ENCODE peak calls at places on chromosomes 13 and 19, in five cellular contexts. One of them, this sample, is unnamed.

GRCh38 chr19:44807652-44808462 is 1.0 kb upstream of the BCAM start:
- DNase-seq in H1: peak
- DNase-seq in prostate gland: peak
- DNase-seq in IMR-90: peak
- DNase-seq in breast epithelium: peak
- DNase-seq in this sample: peak

GRCh38 chr19:11286312-11286974 is 9.5 kb upstream of the TSPAN16 start:
- DNase-seq in H1: no peak
- DNase-seq in prostate gland: no peak
- DNase-seq in IMR-90: peak
- DNase-seq in breast epithelium: no peak
- DNase-seq in this sample: no peak

GRCh38 chr13:35891973-35892441 is 239.2 kb downstream of the DCLK1 start:
- DNase-seq in H1: no peak
- DNase-seq in prostate gland: no peak
- DNase-seq in IMR-90: peak
- DNase-seq in breast epithelium: no peak
- DNase-seq in this sample: no peak

GRCh38 chr13:105410602-105411001 is 1124.9 kb downstream of the EFNB2 start:
- DNase-seq in H1: peak
- DNase-seq in prostate gland: peak
- DNase-seq in IMR-90: peak
- DNase-seq in breast epithelium: peak
- DNase-seq in this sample: peak

GRCh38 chr19:6429419-6430221 is 3.9 kb downstream of the SLC25A41 start:
- DNase-seq in H1: no peak
- DNase-seq in prostate gland: no peak
- DNase-seq in IMR-90: no peak
- DNase-seq in breast epithelium: no peak
- DNase-seq in this sample: no peak

GRCh38 chr19:46404884-46405658 is 8.3 kb downstream of the CCDC8 start:
- DNase-seq in H1: no peak
- DNase-seq in prostate gland: no peak
- DNase-seq in IMR-90: no peak
- DNase-seq in breast epithelium: peak
- DNase-seq in this sample: peak

GRCh38 chr13:99123101-99124045 is 77.3 kb upstream of the UBAC2 start:
- DNase-seq in H1: no peak
- DNase-seq in prostate gland: no peak
- DNase-seq in IMR-90: peak
- DNase-seq in breast epithelium: no peak
- DNase-seq in this sample: no peak

GRCh38 chr19:8245869-8246835 is 37.0 kb downstream of the CERS4 start:
- DNase-seq in H1: no peak
- DNase-seq in prostate gland: no peak
- DNase-seq in IMR-90: no peak
- DNase-seq in breast epithelium: no peak
- DNase-seq in this sample: no peak

GRCh38 chr19:8163781-8164180 is 14.4 kb upstream of the FBN3 start:
- DNase-seq in H1: no peak
- DNase-seq in prostate gland: no peak
- DNase-seq in IMR-90: peak
- DNase-seq in breast epithelium: no peak
- DNase-seq in this sample: no peak

GRCh38 chr19:40025938-40026596 is 29.2 kb downstream of the ZNF546 start:
- DNase-seq in H1: no peak
- DNase-seq in prostate gland: no peak
- DNase-seq in IMR-90: no peak
- DNase-seq in breast epithelium: no peak
- DNase-seq in this sample: no peak

GRCh38 chr19:11166281-11167142 is 10.9 kb upstream of the SPC24 start:
- DNase-seq in H1: no peak
- DNase-seq in prostate gland: no peak
- DNase-seq in IMR-90: no peak
- DNase-seq in breast epithelium: no peak
- DNase-seq in this sample: no peak

GRCh38 chr19:1929051-1929742 is 11.8 kb upstream of the CSNK1G2 start:
- DNase-seq in H1: no peak
- DNase-seq in prostate gland: peak
- DNase-seq in IMR-90: peak
- DNase-seq in breast epithelium: peak
- DNase-seq in this sample: peak

GRCh38 chr13:27556109-27556508 is 64.2 kb downstream of the LNX2 start:
- DNase-seq in H1: no peak
- DNase-seq in prostate gland: no peak
- DNase-seq in IMR-90: peak
- DNase-seq in breast epithelium: no peak
- DNase-seq in this sample: peak

GRCh38 chr13:97226788-97227627 is 4.9 kb downstream of the MBNL2 start:
- DNase-seq in H1: no peak
- DNase-seq in prostate gland: no peak
- DNase-seq in IMR-90: no peak
- DNase-seq in breast epithelium: no peak
- DNase-seq in this sample: no peak

GRCh38 chr13:97229699-97230098 is 7.6 kb downstream of the MBNL2 start:
- DNase-seq in H1: no peak
- DNase-seq in prostate gland: no peak
- DNase-seq in IMR-90: no peak
- DNase-seq in breast epithelium: no peak
- DNase-seq in this sample: no peak

GRCh38 chr13:97231118-97231831 is 9.1 kb downstream of the MBNL2 start:
- DNase-seq in H1: no peak
- DNase-seq in prostate gland: no peak
- DNase-seq in IMR-90: no peak
- DNase-seq in breast epithelium: no peak
- DNase-seq in this sample: no peak

GRCh38 chr13:97231832-97232201 is 9.7 kb downstream of the MBNL2 start:
- DNase-seq in H1: no peak
- DNase-seq in prostate gland: no peak
- DNase-seq in IMR-90: peak
- DNase-seq in breast epithelium: no peak
- DNase-seq in this sample: no peak

DNA sequence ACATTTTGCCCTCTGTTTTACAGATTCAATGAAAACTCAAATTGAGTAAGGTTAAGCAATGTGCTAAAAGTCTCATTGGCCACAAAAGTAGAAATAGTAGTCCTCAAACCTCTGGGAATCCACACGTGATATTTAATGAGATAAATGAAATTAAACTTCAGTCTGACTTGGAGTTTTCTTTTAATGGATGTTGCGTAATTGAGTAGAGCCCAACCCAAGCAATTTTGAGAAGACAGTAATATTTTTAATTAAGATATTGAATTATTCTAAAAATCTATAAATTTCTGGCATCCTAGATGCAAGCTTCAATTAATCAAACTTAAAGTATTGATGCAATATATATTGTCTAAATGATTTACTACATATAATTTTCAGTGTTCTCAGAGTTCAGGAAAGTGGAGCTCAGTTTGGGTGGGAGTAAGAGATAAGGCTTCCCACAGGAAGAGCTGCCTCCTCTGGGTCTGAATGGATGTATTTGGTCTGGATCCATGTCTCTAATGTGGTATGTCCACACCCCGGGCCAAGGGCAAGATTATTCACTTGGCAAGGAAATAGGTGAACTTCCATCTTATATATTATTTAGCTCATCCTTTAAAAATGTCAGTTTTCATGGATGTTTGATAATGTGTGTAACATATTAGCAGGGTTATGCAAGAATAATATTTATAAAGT is 6.9 kb downstream of the MBNL2 start:
- DNase-seq in H1: no peak
- DNase-seq in prostate gland: no peak
- DNase-seq in IMR-90: peak
- DNase-seq in breast epithelium: no peak
- DNase-seq in this sample: no peak
- H3K27ac ChIP-seq in H1: no peak
- H3K27ac ChIP-seq in prostate gland: no peak
- H3K27ac ChIP-seq in IMR-90: no peak
- H3K27ac ChIP-seq in breast epithelium: peak
- H3K27ac ChIP-seq in this sample: peak

GRCh38 chr13:64154514-64154913 is 2738.9 kb upstream of the PCDH20 start:
- DNase-seq in H1: no peak
- DNase-seq in prostate gland: no peak
- DNase-seq in IMR-90: peak
- DNase-seq in breast epithelium: no peak
- DNase-seq in this sample: no peak
- TF ChIP-seq CTCF in H1: peak
- TF ChIP-seq CTCF in prostate gland: no peak
- TF ChIP-seq CTCF in IMR-90: peak
- TF ChIP-seq CTCF in breast epithelium: no peak
- TF ChIP-seq CTCF in this sample: no peak

GRCh38 chr19:48397263-48397635 is 3.8 kb downstream of the GRIN2D start:
- DNase-seq in H1: no peak
- DNase-seq in prostate gland: no peak
- DNase-seq in IMR-90: no peak
- DNase-seq in breast epithelium: no peak
- DNase-seq in this sample: no peak

GRCh38 chr19:48400018-48400742 is 6.7 kb downstream of the GRIN2D start:
- DNase-seq in H1: peak
- DNase-seq in prostate gland: no peak
- DNase-seq in IMR-90: peak
- DNase-seq in breast epithelium: no peak
- DNase-seq in this sample: peak

GRCh38 chr19:48397636-48398328 is 4.3 kb downstream of the GRIN2D start:
- DNase-seq in H1: no peak
- DNase-seq in prostate gland: no peak
- DNase-seq in IMR-90: no peak
- DNase-seq in breast epithelium: no peak
- DNase-seq in this sample: no peak

GRCh38 chr19:48396871-48397176 is 3.4 kb downstream of the GRIN2D start:
- DNase-seq in H1: no peak
- DNase-seq in prostate gland: no peak
- DNase-seq in IMR-90: no peak
- DNase-seq in breast epithelium: no peak
- DNase-seq in this sample: no peak

GRCh38 chr19:48398329-48399235 is 5.1 kb downstream of the GRIN2D start:
- DNase-seq in H1: peak
- DNase-seq in prostate gland: peak
- DNase-seq in IMR-90: peak
- DNase-seq in breast epithelium: peak
- DNase-seq in this sample: peak
- TF ChIP-seq POLR2A in H1: no peak
- TF ChIP-seq POLR2A in prostate gland: peak
- TF ChIP-seq POLR2A in IMR-90: no peak
- TF ChIP-seq POLR2A in breast epithelium: no peak
- TF ChIP-seq POLR2A in this sample: no peak

DNA sequence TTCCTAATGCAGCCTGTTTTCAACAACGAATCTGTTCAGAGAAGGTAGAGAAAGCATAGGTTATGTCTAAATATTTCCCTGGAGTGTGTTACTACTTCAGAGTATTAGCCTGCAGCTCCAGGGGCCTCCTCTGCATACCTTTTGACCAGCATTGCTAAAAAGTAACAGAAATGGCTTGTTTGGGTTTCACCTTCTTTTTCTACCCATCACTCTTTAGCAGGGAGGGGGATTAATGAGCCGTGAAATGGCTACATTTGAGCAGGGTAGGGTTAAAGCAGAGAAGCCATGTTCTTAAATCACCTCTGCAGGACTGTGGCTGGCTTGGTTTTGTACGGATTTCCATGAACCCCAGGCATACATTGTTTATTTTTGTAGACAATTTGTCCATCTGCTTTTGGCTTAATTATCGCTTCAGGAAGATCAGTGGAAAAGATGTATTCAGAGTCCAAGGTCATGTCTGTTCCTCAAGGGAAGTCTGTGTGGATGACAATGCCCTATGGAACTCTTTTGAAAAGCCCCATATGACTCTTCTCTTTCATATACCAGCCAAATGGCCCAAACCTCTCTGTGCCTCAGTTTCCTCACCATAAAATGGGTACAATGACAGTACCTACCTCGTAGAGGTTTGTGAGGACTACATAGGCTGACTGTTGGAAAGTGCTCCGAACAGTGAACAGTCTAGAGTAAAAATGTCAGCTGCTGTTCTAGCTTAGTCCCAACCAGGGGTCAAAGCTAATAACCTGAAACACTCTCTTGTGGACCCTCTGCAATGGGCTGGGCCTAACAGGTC is 104.4 kb downstream of the COL4A2 start:
- DNase-seq in H1: no peak
- DNase-seq in prostate gland: no peak
- DNase-seq in IMR-90: no peak
- DNase-seq in breast epithelium: no peak
- DNase-seq in this sample: no peak
- H3K27ac ChIP-seq in H1: no peak
- H3K27ac ChIP-seq in prostate gland: peak
- H3K27ac ChIP-seq in IMR-90: peak
- H3K27ac ChIP-seq in breast epithelium: peak
- H3K27ac ChIP-seq in this sample: peak

DNA sequence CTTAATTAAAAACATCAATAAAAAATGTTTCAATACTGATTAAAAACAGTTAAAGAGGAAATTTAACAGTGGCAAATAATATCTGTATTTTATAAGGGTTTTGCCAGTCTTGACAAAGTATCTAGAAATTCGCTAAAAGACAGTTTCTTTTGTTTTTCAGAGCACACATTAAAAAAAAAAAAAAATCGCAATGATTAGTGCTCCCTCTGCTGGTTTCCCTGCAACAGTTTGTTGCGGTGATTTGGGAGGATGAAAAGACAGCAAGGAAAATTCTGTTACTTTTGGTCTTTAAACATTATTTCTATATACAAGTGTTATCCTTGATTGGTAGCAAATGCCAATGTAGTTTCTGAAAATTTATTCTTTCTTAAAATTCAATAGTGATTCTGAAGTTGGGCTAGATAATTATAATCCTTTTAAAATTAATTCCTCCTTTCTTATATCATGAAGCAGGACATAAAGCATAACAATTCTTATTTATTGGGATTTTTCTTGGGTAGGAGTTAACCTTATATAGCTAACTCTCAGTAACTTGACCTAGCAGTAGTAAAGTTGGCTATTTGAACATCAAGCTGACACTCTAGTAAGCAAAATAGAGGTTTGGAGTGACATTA is 23.1 kb upstream of the SPRY2 start:
- DNase-seq in H1: no peak
- DNase-seq in prostate gland: no peak
- DNase-seq in IMR-90: peak
- DNase-seq in breast epithelium: no peak
- DNase-seq in this sample: no peak
- TF ChIP-seq CTCF in H1: peak
- TF ChIP-seq CTCF in prostate gland: peak
- TF ChIP-seq CTCF in IMR-90: peak
- TF ChIP-seq CTCF in breast epithelium: peak
- TF ChIP-seq CTCF in this sample: peak

GRCh38 chr19:33797821-33798633 is 1.4 kb downstream of the KCTD15 start:
- DNase-seq in H1: no peak
- DNase-seq in prostate gland: no peak
- DNase-seq in IMR-90: peak
- DNase-seq in breast epithelium: no peak
- DNase-seq in this sample: peak

GRCh38 chr19:33794578-33795369 is 1.9 kb upstream of the KCTD15 start:
- DNase-seq in H1: no peak
- DNase-seq in prostate gland: no peak
- DNase-seq in IMR-90: no peak
- DNase-seq in breast epithelium: no peak
- DNase-seq in this sample: no peak

GRCh38 chr19:33796164-33797100 is at the start of gene KCTD15:
- DNase-seq in H1: no peak
- DNase-seq in prostate gland: no peak
- DNase-seq in IMR-90: peak
- DNase-seq in breast epithelium: no peak
- DNase-seq in this sample: peak

GRCh38 chr19:33798701-33799111 is 2.0 kb downstream of the KCTD15 start:
- DNase-seq in H1: no peak
- DNase-seq in prostate gland: no peak
- DNase-seq in IMR-90: peak
- DNase-seq in breast epithelium: no peak
- DNase-seq in this sample: no peak

GRCh38 chr19:33795370-33796163 is 1.1 kb upstream of the KCTD15 start:
- DNase-seq in H1: no peak
- DNase-seq in prostate gland: peak
- DNase-seq in IMR-90: peak
- DNase-seq in breast epithelium: peak
- DNase-seq in this sample: peak
- TF ChIP-seq POLR2A in H1: peak
- TF ChIP-seq POLR2A in prostate gland: peak
- TF ChIP-seq POLR2A in IMR-90: peak
- TF ChIP-seq POLR2A in breast epithelium: no peak
- TF ChIP-seq POLR2A in this sample: peak